ENCODE peak calls at places on chromosomes 6 and 20, in nine cellular contexts. J, H, K, N, T, G, I, P and V are unnamed samples.

GRCh38 chr6:15066433-15067337 is 179.2 kb upstream of the JARID2 start:
- DNase-seq in H (peak; percentile 88), N (peak; percentile 96), K (peak; percentile 63), T (peak; percentile 76), I (peak; percentile 84), P (peak; percentile 57), J (peak; percentile 90), G (peak; percentile 34), V (peak; percentile 74)

GRCh38 chr6:71489736-71490135 is 201.1 kb downstream of the OGFRL1 start:
- DNase-seq in H (peak; percentile 90), J (peak; percentile 90), P (no peak), I (peak; percentile 53), N (peak; percentile 67), T (no peak), K (no peak), G (peak; percentile 73), V (peak; percentile 27)

GRCh38 chr6:131655951-131656350 is 18.8 kb downstream of the ENPP3 start:
- DNase-seq in K (no peak), N (no peak), G (peak; percentile 17), P (no peak), I (no peak), J (no peak), T (no peak), H (no peak), V (no peak)

GRCh38 chr20:2872304-2873009 is 824 bp upstream of the PTPRA start:
- DNase-seq in P (peak; percentile 51), J (peak; percentile 43), N (peak; percentile 56), G (peak; percentile 46), H (peak; percentile 76), I (no peak), K (peak; percentile 79), T (peak; percentile 77), V (peak; percentile 72)

GRCh38 chr20:24502184-24502583 is 32.8 kb downstream of the SYNDIG1 start:
- DNase-seq in P (no peak), T (peak; percentile 87), I (no peak), N (peak; percentile 60), K (no peak), H (peak; percentile 99), G (no peak), J (peak; percentile 59), V (peak; percentile 38)

GRCh38 chr20:32354592-32355416 is 3.3 kb upstream of the ASXL1 start:
- DNase-seq in J (peak; percentile 76), H (peak; percentile 81), I (no peak), P (no peak), G (peak; percentile 84), T (no peak), K (no peak), N (peak; percentile 54), V (no peak)

GRCh38 chr6:158941246-158941645 is 58.8 kb downstream of the RSPH3 start:
- DNase-seq in P (no peak), G (no peak), H (no peak), I (no peak), J (no peak), T (no peak), K (no peak), N (no peak), V (no peak)

GRCh38 chr6:37696841-37697735 is 595 bp downstream of the MDGA1 start:
- DNase-seq in K (no peak), H (peak; percentile 61), I (no peak), N (peak; percentile 35), G (no peak), J (no peak), P (no peak), T (no peak), V (peak; percentile 30)

GRCh38 chr6:166507380-166507779 is 79.1 kb downstream of the RAMACL start:
- DNase-seq in T (peak; percentile 4), P (no peak), H (no peak), I (no peak), J (no peak), K (no peak), G (no peak), N (no peak), V (no peak)

GRCh38 chr6:166509193-166509592 is 77.3 kb downstream of the RAMACL start:
- DNase-seq in N (no peak), I (no peak), P (no peak), H (no peak), G (no peak), K (no peak), T (peak; percentile 20), J (no peak), V (no peak)

GRCh38 chr6:166505133-166505905 is 81.2 kb downstream of the RAMACL start:
- DNase-seq in N (no peak), H (no peak), P (no peak), I (no peak), J (no peak), K (no peak), T (peak; percentile 38), G (no peak), V (no peak)

GRCh38 chr6:166508726-166509125 is 77.8 kb downstream of the RAMACL start:
- DNase-seq in P (no peak), I (no peak), J (no peak), K (no peak), G (no peak), T (peak; percentile 48), N (no peak), H (no peak), V (no peak)

GRCh38 chr6:166507809-166508373 is 78.6 kb downstream of the RAMACL start:
- DNase-seq in K (no peak), T (peak; percentile 35), J (no peak), H (no peak), N (no peak), I (no peak), G (no peak), P (no peak), V (no peak)
- H3K27me3 ChIP-seq in K (no peaks in the 10 kb centered on the region), T (no peaks in the 10 kb centered on the region), J (no peaks in the 10 kb centered on the region), H (no peaks in the 10 kb centered on the region), N (no peaks in the 10 kb centered on the region), I (no peaks in the 10 kb centered on the region), G (no peaks in the 10 kb centered on the region), P (no peaks in the 10 kb centered on the region), V (no peaks in the 10 kb centered on the region)

DNA sequence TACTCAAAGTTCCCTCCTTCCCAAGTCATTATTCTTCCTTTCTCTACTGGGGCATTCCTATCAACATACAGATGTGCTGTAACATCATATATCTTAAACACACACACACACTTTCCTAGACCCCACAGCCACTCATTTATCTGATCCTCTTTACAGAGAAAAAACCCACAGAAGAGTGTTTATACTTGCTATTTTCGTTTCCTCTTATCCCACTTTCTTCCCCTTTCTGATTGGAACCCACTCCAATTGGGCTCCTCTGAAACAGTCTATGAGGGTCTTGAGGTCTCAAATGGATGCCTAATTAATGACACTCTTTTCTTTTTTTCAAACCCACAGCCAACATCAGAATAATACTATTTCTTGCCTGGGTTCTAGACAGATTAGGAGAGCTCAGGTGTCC is 65.7 kb downstream of the CRYBG1 start:
- DNase-seq in N (no peak), I (no peak), P (no peak), T (no peak), H (no peak), K (no peak), G (no peak), J (no peak), V (no peak)
- H3K27ac ChIP-seq in N (no peak overlapping the region), I (no peak overlapping the region), P (no peak overlapping the region), T (no peak overlapping the region), H (no peak overlapping the region), K (no peak overlapping the region), G (no peak overlapping the region), J (no peak overlapping the region), V (no peak overlapping the region)

GRCh38 chr6:30163918-30164654 is 740 bp downstream of the TRIM15 start:
- DNase-seq in K (no peak), T (no peak), N (no peak), G (no peak), P (no peak), I (no peak), H (no peak), J (no peak), V (no peak)

GRCh38 chr6:30164714-30165113 is 1.4 kb downstream of the TRIM15 start:
- DNase-seq in H (no peak), T (no peak), P (no peak), K (no peak), G (no peak), N (no peak), I (no peak), J (no peak), V (no peak)

GRCh38 chr6:30163090-30163917 is at the start of gene TRIM15:
- DNase-seq in T (no peak), J (no peak), N (peak; percentile 59), K (no peak), G (no peak), H (peak; percentile 18), I (no peak), P (no peak), V (no peak)

GRCh38 chr6:30169658-30170614 is 6.6 kb downstream of the TRIM15 start:
- DNase-seq in I (no peak), G (peak; percentile 78), N (peak; percentile 41), J (peak; percentile 49), H (peak; percentile 68), K (no peak), P (no peak), T (no peak), V (no peak)

DNA sequence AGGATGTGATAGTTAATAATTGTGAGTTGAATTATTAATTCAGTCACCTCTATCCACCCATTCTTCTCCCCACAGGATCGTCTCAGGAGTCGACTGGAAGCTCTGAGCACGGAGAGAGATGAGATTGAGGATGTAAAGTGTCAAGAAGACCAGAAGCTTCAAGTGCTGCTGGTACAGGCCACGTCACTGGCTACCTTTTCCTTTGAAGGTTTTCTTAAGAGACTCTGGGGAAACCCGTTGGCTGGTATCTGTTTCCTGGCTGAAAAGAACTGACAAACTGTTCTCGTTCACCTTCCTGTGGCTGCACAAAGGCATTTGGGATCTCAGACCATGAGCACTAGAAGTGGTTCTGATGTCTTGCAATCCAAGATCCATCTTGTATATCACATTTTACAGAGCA is 3.8 kb downstream of the TRIM15 start:
- DNase-seq in N (no peak), G (no peak), I (no peak), K (no peak), H (no peak), J (no peak), P (no peak), T (no peak), V (no peak)
- H3K27me3 ChIP-seq in N (peaks cover 12% of the 10 kb centered on the region), G (peaks cover 11% of the 10 kb centered on the region), I (peaks cover 72% of the 10 kb centered on the region), K (peaks cover 19% of the 10 kb centered on the region), H (peaks cover 50% of the 10 kb centered on the region), J (peaks cover 55% of the 10 kb centered on the region), P (peaks cover 7% of the 10 kb centered on the region), T (peaks cover 45% of the 10 kb centered on the region), V (peaks cover 11% of the 10 kb centered on the region)

GRCh38 chr20:57109151-57109953 is 157.1 kb downstream of the BMP7 start:
- DNase-seq in N (no peak), K (no peak), J (no peak), H (no peak), G (no peak), T (no peak), P (no peak), I (no peak), V (no peak)

GRCh38 chr20:57107208-57107607 is 159.2 kb downstream of the BMP7 start:
- DNase-seq in G (no peak), I (no peak), J (no peak), K (no peak), H (no peak), P (no peak), N (no peak), T (no peak), V (no peak)

GRCh38 chr20:57108218-57108617 is 158.2 kb downstream of the BMP7 start:
- DNase-seq in N (no peak), T (no peak), H (no peak), G (no peak), I (no peak), P (no peak), J (no peak), K (no peak), V (no peak)

GRCh38 chr20:57106692-57107091 is 159.7 kb downstream of the BMP7 start:
- DNase-seq in I (no peak), T (no peak), K (no peak), H (no peak), J (no peak), N (no peak), G (no peak), P (no peak), V (no peak)

GRCh38 chr20:57108742-57109141 is 157.7 kb downstream of the BMP7 start:
- DNase-seq in P (no peak), I (no peak), H (no peak), N (no peak), G (no peak), K (no peak), T (no peak), J (no peak), V (no peak)
- H3K27ac ChIP-seq in P (no peak overlapping the region), I (no peak overlapping the region), H (no peak overlapping the region), N (no peak overlapping the region), G (no peak overlapping the region), K (peak overlapping the region; percentile 14), T (no peak overlapping the region), J (no peak overlapping the region), V (no peak overlapping the region)